ENCODE peak calls at places on chromosomes 5 and 9, in six cellular contexts. X is H1, U is K562, J is HepG2, N is GM12878, S is GM12891. A is an unnamed sample.
A peak's percentile ranks its signal among the peaks of the same experiment; 100 is the strongest.

GRCh38 chr9:109251080-109251775 is 69.6 kb downstream of the EPB41L4B start:
- DNase-seq in X (peak; percentile 28), U (no peak), J (peak; percentile 97), N (no peak), S (no peak), A (no peak)

GRCh38 chr5:132528866-132529634 is 14.3 kb downstream of the IL5 start:
- DNase-seq in X (no peak), U (no peak), J (no peak), N (no peak), S (no peak), A (no peak)

GRCh38 chr5:149271717-149272558 is at the start of gene AFAP1L1:
- DNase-seq in X (peak; percentile 71), U (peak; percentile 20), J (peak; percentile 6), N (no peak), S (no peak), A (no peak)

GRCh38 chr5:44536650-44537260 is 147.5 kb upstream of the FGF10 start:
- DNase-seq in X (peak; percentile 65), U (peak; percentile 48), J (peak; percentile 25), N (no peak), S (peak; percentile 6), A (no peak)

GRCh38 chr5:21642321-21642720 is 1210.8 kb downstream of the CDH12 start:
- DNase-seq in X (no peak), U (no peak), J (no peak), N (no peak), S (no peak), A (no peak)

GRCh38 chr5:91052977-91053732 is 330.0 kb downstream of the ARRDC3 start:
- DNase-seq in X (no peak), U (no peak), J (no peak), N (no peak), S (no peak), A (no peak)

GRCh38 chr9:137293482-137294090 is 8.5 kb downstream of the NRARP start:
- DNase-seq in X (no peak), U (no peak), J (no peak), N (no peak), S (no peak), A (no peak)

GRCh38 chr5:36575367-36575781 is 31.0 kb upstream of the SLC1A3 start:
- DNase-seq in X (no peak), U (no peak), J (no peak), N (no peak), S (no peak), A (no peak)

GRCh38 chr9:124342946-124343485 is 72.2 kb downstream of the PSMB7 start:
- DNase-seq in X (no peak), U (no peak), J (no peak), N (no peak), S (no peak), A (no peak)

GRCh38 chr5:93092349-93093105 is 488.5 kb downstream of the NR2F1-AS1 start:
- DNase-seq in X (no peak), U (no peak), J (no peak), N (no peak), S (no peak), A (no peak)

GRCh38 chr9:16028516-16028915 is 475.7 kb downstream of the CCDC171 start:
- DNase-seq in X (no peak), U (no peak), J (no peak), N (no peak), S (no peak), A (no peak)

GRCh38 chr9:95462419-95463121 is 54.2 kb downstream of the PTCH1 start:
- DNase-seq in X (no peak), U (peak; percentile 88), J (no peak), N (peak; percentile 94), S (peak; percentile 86), A (peak; percentile 75)

GRCh38 chr5:133112026-133112660 is 60.3 kb downstream of the HSPA4 start:
- DNase-seq in X (peak; percentile 33), U (no peak), J (no peak), N (no peak), S (no peak), A (no peak)

GRCh38 chr9:136748656-136749551 is 579 bp upstream of the LCN6 start:
- DNase-seq in X (no peak), U (no peak), J (no peak), N (no peak), S (no peak), A (no peak)

GRCh38 chr9:136228107-136228875 is 17.3 kb downstream of the QSOX2 start:
- DNase-seq in X (no peak), U (no peak), J (peak; percentile 13), N (no peak), S (no peak), A (no peak)

GRCh38 chr5:132501629-132501956 is 11.0 kb upstream of the IRF1 start:
- DNase-seq in X (no peak), U (no peak), J (no peak), N (no peak), S (no peak), A (no peak)

GRCh38 chr9:128723352-128723865 is 518 bp downstream of the ZDHHC12 start:
- DNase-seq in X (peak; percentile 56), U (no peak), J (no peak), N (no peak), S (no peak), A (no peak)

GRCh38 chr9:98016137-98016680 is 33.1 kb downstream of the ANP32B start:
- DNase-seq in X (no peak), U (peak; percentile 34), J (no peak), N (no peak), S (no peak), A (no peak)

GRCh38 chr5:154756871-154757646 is 1.9 kb downstream of the LARP1 start:
- DNase-seq in X (no peak), U (peak; percentile 53), J (no peak), N (no peak), S (no peak), A (no peak)

GRCh38 chr5:104928906-104929520 is 1366.4 kb upstream of the NUDT12 start:
- DNase-seq in X (no peak), U (no peak), J (no peak), N (no peak), S (no peak), A (no peak)

GRCh38 chr5:170630711-170631141 is 126.9 kb downstream of the KCNIP1 start:
- DNase-seq in X (no peak), U (peak; percentile 52), J (no peak), N (no peak), S (no peak), A (no peak)

DNA sequence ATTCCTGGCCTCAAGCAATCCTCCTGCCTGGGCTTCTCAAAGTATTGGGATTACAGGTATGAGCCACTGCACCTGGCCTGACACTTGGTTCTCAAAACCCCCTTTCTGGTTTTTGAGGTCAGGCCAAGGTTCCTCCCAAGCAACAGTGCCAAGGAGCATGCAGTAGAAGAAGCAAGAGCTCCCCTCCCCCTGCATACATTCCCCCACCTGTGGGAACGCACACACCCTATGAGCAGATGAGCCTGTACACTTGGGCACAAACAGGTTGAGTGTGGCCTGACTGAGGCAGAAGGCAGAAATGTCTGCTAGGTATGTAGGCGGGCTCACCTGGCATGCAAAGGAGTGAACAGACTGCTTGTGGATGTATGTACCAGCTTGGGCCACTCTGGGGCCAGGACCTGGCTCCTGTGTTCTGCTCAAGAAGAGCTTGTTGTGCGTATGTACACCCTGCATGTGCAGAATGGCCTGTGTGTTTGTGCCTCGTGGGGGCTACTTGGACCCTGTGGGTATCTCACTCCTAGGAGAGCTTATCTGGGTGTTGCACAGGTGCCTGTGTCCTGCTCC is 1.7 kb downstream of the GPRIN1 start:
- DNase-seq in X (no peak), U (no peak), J (no peak), N (no peak), S (no peak), A (no peak)
- TF ChIP-seq TAF1 in X (no peak), U (no peak), J (no peak), N (no peak), S (no peak), A (no peak)

GRCh38 chr5:1315709-1316587 is 21.1 kb upstream of the TERT start:
- DNase-seq in X (no peak), U (peak; percentile 60), J (peak; percentile 80), N (peak; percentile 69), S (peak; percentile 72), A (peak; percentile 77)
- TF ChIP-seq POLR2A in X (peak; percentile 31), U (no peak), J (no peak), N (peak; percentile 71), S (peak; percentile 40), A (peak; percentile 56)

GRCh38 chr5:53100606-53101005 is 9.0 kb downstream of the MOCS2 start:
- DNase-seq in X (no peak), U (no peak), J (no peak), N (no peak), S (no peak), A (no peak)
- TF ChIP-seq TAF1 in X (no peak), U (no peak), J (no peak), N (no peak), S (no peak), A (no peak)

GRCh38 chr9:89943728-89944127 is 338.9 kb downstream of the GADD45G start:
- DNase-seq in X (no peak), U (no peak), J (no peak), N (no peak), S (no peak), A (no peak)
- TF ChIP-seq POLR2A in X (no peak), U (no peak), J (no peak), N (no peak), S (no peak), A (no peak)

DNA sequence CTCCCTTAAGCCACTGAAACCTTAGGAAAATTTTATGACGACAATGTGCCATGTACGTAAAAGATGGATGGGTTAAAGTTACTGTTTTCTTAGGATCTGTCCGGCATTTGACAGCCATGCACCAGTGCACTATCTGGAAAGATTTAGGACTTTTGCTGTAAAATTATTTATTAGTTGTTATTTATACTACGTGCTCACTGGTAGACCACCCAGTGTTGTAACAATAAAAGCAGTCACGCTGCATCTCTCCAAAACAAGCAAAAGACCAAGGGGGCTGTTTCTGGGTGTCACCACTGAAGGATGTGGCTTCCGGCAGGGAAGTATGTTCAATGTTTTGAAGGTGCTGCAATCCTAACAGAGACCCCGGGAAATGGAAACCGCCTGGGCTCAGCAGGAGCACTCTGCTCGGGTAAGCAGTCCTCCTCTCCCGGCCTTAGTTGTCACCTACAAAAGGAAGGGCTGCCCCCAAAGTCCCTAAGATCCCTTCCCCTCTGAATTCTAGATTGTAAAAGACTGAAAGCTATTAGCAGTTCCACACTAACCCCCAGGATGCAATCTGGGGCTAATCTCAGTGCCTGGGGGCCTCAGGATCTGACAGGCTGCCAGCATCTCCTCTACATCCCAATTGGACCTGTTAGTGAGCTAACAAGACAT is 38.6 kb downstream of the SAXO1 start:
- DNase-seq in X (no peak), U (no peak), J (no peak), N (no peak), S (no peak), A (no peak)
- TF ChIP-seq TAF1 in X (no peak), U (no peak), J (no peak), N (no peak), S (no peak), A (no peak)